ENCODE peak calls at places on chromosomes 7 and 10, in eight cellular contexts. Q is kidney epithelial cell, T is left cardiac atrium, R is foreskin fibroblast, B is A172, U is non-pigmented ciliary epithelial cell, D is RPMI7951, V is Daoy. P is an unnamed sample.

GRCh38 chr10:93079663-93080349 is 6.1 kb downstream of the CYP26A1 start:
- DNase-seq in Q (no peak), T (no peak), R (no peak), B (no peak), U (no peak), D (no peak), V (no peak), P (no peak)

GRCh38 chr7:46201966-46202365 is 280.9 kb upstream of the IGFBP3 start:
- DNase-seq in Q (no peak), T (no peak), R (no peak), B (no peak), U (no peak), D (no peak), V (no peak), P (no peak)

GRCh38 chr10:1522237-1522636 is 215.1 kb downstream of the ADARB2 start:
- DNase-seq in Q (no peak), T (no peak), R (no peak), B (no peak), U (no peak), D (no peak), V (no peak), P (no peak)

GRCh38 chr10:122669842-122670241 is 29.8 kb downstream of the C10orf120 start:
- DNase-seq in Q (no peak), T (no peak), R (no peak), B (no peak), U (no peak), D (no peak), V (no peak), P (no peak)

GRCh38 chr10:78231930-78232329 is 198.3 kb downstream of the RPS24 start:
- DNase-seq in Q (no peak), T (peak; percentile 42), R (no peak), B (no peak), U (no peak), D (peak; percentile 10), V (no peak), P (no peak)

GRCh38 chr7:88013981-88014380 is 79.9 kb downstream of the ADAM22 start:
- DNase-seq in Q (no peak), T (no peak), R (no peak), B (no peak), U (no peak), D (no peak), V (no peak), P (no peak)

GRCh38 chr10:125520968-125521367 is 162.0 kb downstream of the TEX36 start:
- DNase-seq in Q (no peak), T (no peak), R (no peak), B (no peak), U (no peak), D (no peak), V (no peak), P (no peak)

GRCh38 chr7:43636093-43636492 is 53.2 kb downstream of the STK17A start:
- DNase-seq in Q (no peak), T (no peak), R (peak; percentile 15), B (peak; percentile 84), U (no peak), D (no peak), V (peak; percentile 41), P (no peak)

GRCh38 chr10:83218205-83218604 is 921.1 kb upstream of the GHITM start:
- DNase-seq in Q (no peak), T (no peak), R (no peak), B (no peak), U (no peak), D (no peak), V (no peak), P (no peak)

GRCh38 chr7:154296443-154296842 is 244.2 kb downstream of the DPP6 start:
- DNase-seq in Q (no peak), T (no peak), R (no peak), B (no peak), U (no peak), D (no peak), V (no peak), P (no peak)

GRCh38 chr10:79345241-79346011 is 1.8 kb upstream of the PPIF start:
- DNase-seq in Q (no peak), T (no peak), R (no peak), B (no peak), U (no peak), D (no peak), V (no peak), P (peak; percentile 66)

GRCh38 chr10:82358486-82359097 is 483.6 kb downstream of the NRG3 start:
- DNase-seq in Q (no peak), T (peak; percentile 72), R (peak; percentile 21), B (peak; percentile 80), U (no peak), D (peak; percentile 66), V (no peak), P (no peak)

GRCh38 chr10:133324198-133324792 is 12.4 kb downstream of the CALY start:
- DNase-seq in Q (no peak), T (no peak), R (peak; percentile 46), B (peak; percentile 56), U (no peak), D (peak; percentile 58), V (peak; percentile 51), P (no peak)

GRCh38 chr7:391411-391951 is 101.5 kb downstream of the FOXL3 start:
- DNase-seq in Q (no peak), T (peak; percentile 17), R (no peak), B (no peak), U (no peak), D (no peak), V (no peak), P (no peak)

GRCh38 chr10:98170249-98171117 is 36.0 kb downstream of the R3HCC1L start:
- DNase-seq in Q (peak; percentile 16), T (no peak), R (peak; percentile 25), B (peak; percentile 66), U (peak; percentile 18), D (peak; percentile 35), V (peak; percentile 23), P (no peak)

GRCh38 chr10:59240581-59241183 is 64.2 kb downstream of the PHYHIPL start:
- DNase-seq in Q (no peak), T (no peak), R (peak; percentile 12), B (peak; percentile 44), U (peak; percentile 3), D (peak; percentile 24), V (peak; percentile 9), P (no peak)

GRCh38 chr7:69912846-69913245 is 314.6 kb downstream of the AUTS2 start:
- DNase-seq in Q (no peak), T (no peak), R (no peak), B (no peak), U (no peak), D (no peak), V (no peak), P (no peak)

GRCh38 chr10:77565590-77566023 is 72.0 kb downstream of the KCNMA1 start:
- DNase-seq in Q (no peak), T (no peak), R (no peak), B (peak; percentile 75), U (no peak), D (no peak), V (peak; percentile 17), P (no peak)

GRCh38 chr7:84823530-84823929 is 363.3 kb downstream of the SEMA3D start:
- DNase-seq in Q (no peak), T (no peak), R (no peak), B (no peak), U (no peak), D (no peak), V (no peak), P (no peak)

GRCh38 chr10:79502561-79503309 is 9.6 kb upstream of the EIF5AL1 start:
- DNase-seq in Q (no peak), T (no peak), R (no peak), B (peak; percentile 21), U (no peak), D (no peak), V (peak; percentile 35), P (no peak)

GRCh38 chr10:78348416-78349164 is 314.9 kb downstream of the RPS24 start:
- DNase-seq in Q (no peak), T (no peak), R (no peak), B (no peak), U (no peak), D (no peak), V (no peak), P (peak; percentile 22)

GRCh38 chr7:81715984-81716588 is 53.8 kb downstream of the HGF start:
- DNase-seq in Q (no peak), T (no peak), R (no peak), B (peak; percentile 48), U (no peak), D (peak; percentile 85), V (peak; percentile 62), P (no peak)

GRCh38 chr7:135342887-135343286 is 109.2 kb downstream of the STRA8 start:
- DNase-seq in Q (no peak), T (peak; percentile 74), R (no peak), B (no peak), U (no peak), D (peak; percentile 37), V (no peak), P (no peak)

GRCh38 chr7:153920897-153921296 is 131.3 kb upstream of the DPP6 start:
- DNase-seq in Q (no peak), T (no peak), R (no peak), B (no peak), U (no peak), D (no peak), V (no peak), P (no peak)

GRCh38 chr10:89357096-89357495 is 20.8 kb upstream of the IFIT1B start:
- DNase-seq in Q (no peak), T (no peak), R (no peak), B (no peak), U (no peak), D (no peak), V (no peak), P (no peak)

GRCh38 chr10:6423004-6423403 is 157.1 kb downstream of the PRKCQ start:
- DNase-seq in Q (no peak), T (no peak), R (no peak), B (no peak), U (no peak), D (peak; percentile 99), V (peak; percentile 60), P (no peak)

GRCh38 chr10:128324058-128324457 is 197.8 kb upstream of the MKI67 start:
- DNase-seq in Q (no peak), T (peak; percentile 55), R (no peak), B (no peak), U (no peak), D (no peak), V (peak; percentile 40), P (no peak)

GRCh38 chr7:158175779-158176178 is 411.8 kb downstream of the PTPRN2 start:
- DNase-seq in Q (no peak), T (no peak), R (no peak), B (no peak), U (no peak), D (no peak), V (no peak), P (no peak)

GRCh38 chr7:130148561-130148960 is 56.6 kb downstream of the TMEM209 start:
- DNase-seq in Q (no peak), T (no peak), R (no peak), B (no peak), U (no peak), D (no peak), V (no peak), P (no peak)

GRCh38 chr10:7652121-7652520 is 14.6 kb downstream of the ITIH5 start:
- DNase-seq in Q (no peak), T (no peak), R (no peak), B (no peak), U (no peak), D (peak; percentile 26), V (no peak), P (no peak)

GRCh38 chr10:43082756-43083155 is 5.9 kb downstream of the RET start:
- DNase-seq in Q (no peak), T (no peak), R (no peak), B (no peak), U (no peak), D (no peak), V (no peak), P (no peak)

GRCh38 chr7:25424113-25424512 is 195.8 kb upstream of the NPVF start:
- DNase-seq in Q (no peak), T (no peak), R (no peak), B (no peak), U (no peak), D (no peak), V (no peak), P (no peak)

GRCh38 chr10:46310851-46311250 is 24.1 kb downstream of the ANTXRL start:
- DNase-seq in Q (no peak), T (no peak), R (no peak), B (no peak), U (no peak), D (no peak), V (no peak), P (no peak)

GRCh38 chr10:62632071-62632809 is 172.3 kb upstream of the ADO start:
- DNase-seq in Q (no peak), T (peak; percentile 65), R (no peak), B (peak; percentile 38), U (no peak), D (no peak), V (peak; percentile 33), P (peak; percentile 76)

P was measured in natural killer cell treated with Interleukin-12 subunit alpha and Interleukin-12 subunit beta and Interleukin-15 and Interleukin-18, amount 100 ng/mL, for 72 hours.